ENCODE peak calls at places on chromosomes 4 and X, in ten cellular contexts. V is astrocyte of the spinal cord, F is uterus, I is choroid plexus epithelial cell, L is astrocyte of the cerebellum, Z is RWPE1, K is glutamatergic neuron, Q is fibroblast of mammary gland, C is brain microvascular endothelial cell, E is GM13977. B is an unnamed sample.

GRCh38 chr4:172245493-172245892 is 432.3 kb downstream of the GALNTL6 start:
- DNase-seq in L (no peak), Q (peak), E (no peak), K (no peak), Z (no peak), V (no peak), I (no peak), C (no peak), F (no peak), B (no peak)

GRCh38 chr4:76803522-76803921 is 94.4 kb downstream of the SOWAHB start:
- DNase-seq in V (peak), E (no peak), Q (peak), C (peak), F (peak), L (peak), Z (peak), I (peak), K (no peak), B (peak)

GRCh38 chr4:177442623-177443155 is 452 bp upstream of the AGA start:
- DNase-seq in K (no peak), E (peak), F (no peak), L (no peak), Q (peak), C (no peak), I (peak), Z (no peak), V (no peak), B (no peak)

GRCh38 chr4:12084690-12085089 is 656.0 kb upstream of the HS3ST1 start:
- DNase-seq in Q (no peak), V (no peak), C (no peak), E (no peak), L (no peak), Z (no peak), I (no peak), F (no peak), K (no peak), B (no peak)

GRCh38 chrX:70253377-70254062 is 6.5 kb downstream of the P2RY4 start:
- DNase-seq in E (no peak), Q (peak), C (no peak), V (no peak), I (no peak), Z (peak), L (no peak), F (no peak), K (no peak), B (no peak)

GRCh38 chrX:30065226-30065625 is 150.1 kb upstream of the MAGEB2 start:
- DNase-seq in V (peak), E (no peak), Q (no peak), Z (no peak), K (no peak), I (peak), L (peak), C (peak), F (no peak), B (peak)

GRCh38 chr4:6965329-6965728 is 55.7 kb downstream of the TBC1D14 start:
- DNase-seq in E (no peak), K (no peak), Z (no peak), Q (no peak), C (no peak), F (no peak), I (no peak), V (no peak), L (no peak), B (no peak)

GRCh38 chrX:107571296-107571998 is 56.9 kb upstream of the PRPS1 start:
- DNase-seq in V (peak), K (no peak), L (peak), I (peak), Q (peak), F (no peak), C (peak), Z (peak), E (no peak), B (peak)

GRCh38 chr4:39383690-39384089 is 17.5 kb upstream of the RFC1 start:
- DNase-seq in F (no peak), L (no peak), E (no peak), Q (no peak), C (no peak), I (no peak), Z (no peak), V (no peak), K (no peak), B (no peak)

GRCh38 chr4:39642885-39643550 is 4.4 kb upstream of the SMIM14 start:
- DNase-seq in C (no peak), Z (no peak), F (no peak), V (no peak), Q (peak), K (no peak), E (no peak), L (no peak), I (peak), B (no peak)

GRCh38 chrX:134172588-134173259 is 64.3 kb upstream of the CCDC160 start:
- DNase-seq in Q (no peak), E (peak), V (peak), L (no peak), I (peak), F (peak), K (peak), C (no peak), Z (peak), B (no peak)

GRCh38 chrX:85903692-85904471 is 143.5 kb downstream of the CHM start:
- DNase-seq in F (no peak), L (no peak), V (no peak), Q (no peak), E (no peak), K (no peak), Z (no peak), C (no peak), I (no peak), B (no peak)

GRCh38 chr4:53595823-53596222 is 4.5 kb upstream of the LNX1 start:
- DNase-seq in I (no peak), Q (no peak), Z (no peak), K (no peak), V (no peak), L (no peak), C (no peak), F (no peak), E (no peak), B (no peak)

GRCh38 chr4:132333723-132334045 is 815.4 kb upstream of the PCDH10 start:
- DNase-seq in E (no peak), Z (peak), V (peak), C (peak), F (no peak), Q (peak), I (peak), K (no peak), L (no peak), B (peak)

GRCh38 chrX:96929036-96929435 is 45.3 kb downstream of the RPA4 start:
- DNase-seq in E (no peak), Q (no peak), I (no peak), V (no peak), Z (peak), K (no peak), F (no peak), C (no peak), L (no peak), B (no peak)

DNA sequence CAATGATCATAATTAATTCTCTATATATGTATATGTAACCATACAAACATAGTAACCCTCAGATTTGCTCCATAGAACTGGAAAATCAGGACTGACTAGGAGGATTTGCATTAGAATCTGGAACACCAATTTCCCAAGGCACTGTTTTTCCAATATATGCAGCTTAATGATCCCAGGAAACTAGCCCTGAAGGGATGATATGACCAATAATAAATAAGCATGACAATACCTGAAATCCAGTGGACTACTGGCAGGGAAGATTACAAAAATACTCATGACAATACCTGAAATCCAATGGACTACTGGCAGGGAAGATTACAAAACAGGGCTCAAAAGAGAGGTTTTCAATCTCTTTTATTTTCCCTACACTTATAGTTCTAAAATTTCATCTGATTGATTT is 98.4 kb downstream of the PCDH7 start:
- DNase-seq in C (no peak), Q (no peak), F (no peak), V (no peak), L (no peak), Z (no peak), K (no peak), E (no peak), I (no peak), B (no peak)
- TF ChIP-seq CTCF in C (no peak), Q (no peak), F (no peak), V (no peak), L (no peak), Z (no peak), K (no peak), E (no peak), I (no peak), B (no peak)

GRCh38 chrX:21725498-21725897 is 32.4 kb downstream of the SMPX start:
- DNase-seq in Z (peak), V (peak), F (no peak), I (peak), Q (peak), L (no peak), C (no peak), E (no peak), K (no peak), B (peak)
- TF ChIP-seq CTCF in Z (no peak), V (peak), F (no peak), I (peak), Q (peak), L (peak), C (peak), E (peak), K (no peak), B (peak)

DNA sequence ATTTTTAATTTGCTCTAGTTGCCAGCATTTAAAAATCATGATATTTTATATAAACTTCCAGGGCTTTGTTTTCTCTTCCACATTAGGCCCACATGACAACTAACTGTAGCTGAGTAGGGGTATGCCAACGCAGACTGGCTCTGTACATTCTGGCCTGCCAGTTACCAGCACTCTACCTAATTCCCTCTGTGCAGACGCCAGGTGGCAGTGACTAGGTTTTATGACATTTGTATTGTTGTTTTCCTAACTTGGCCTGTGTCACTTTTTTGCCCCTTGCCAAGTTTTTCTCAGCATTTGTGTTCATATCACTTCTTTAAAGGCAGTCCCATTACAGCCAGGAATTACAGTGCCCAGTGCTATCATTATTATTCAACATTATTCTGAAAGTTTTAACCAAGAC is 347.5 kb downstream of the NKX6-1 start:
- DNase-seq in F (no peak), I (no peak), V (no peak), E (no peak), K (no peak), Q (no peak), Z (no peak), C (no peak), L (no peak), B (no peak)
- TF ChIP-seq CTCF in F (no peak), I (no peak), V (no peak), E (peak), K (no peak), Q (no peak), Z (no peak), C (no peak), L (no peak), B (no peak)

GRCh38 chrX:45851434-45851991 is 650.8 kb upstream of the DIPK2B start:
- DNase-seq in K (peak), C (no peak), F (peak), V (no peak), Z (peak), L (no peak), I (peak), E (peak), Q (no peak), B (no peak)

GRCh38 chrX:45850775-45851433 is 650.2 kb upstream of the DIPK2B start:
- DNase-seq in L (no peak), F (peak), K (peak), Z (no peak), I (no peak), V (peak), C (peak), E (peak), Q (peak), B (no peak)

GRCh38 chrX:45847966-45848365 is 647.3 kb upstream of the DIPK2B start:
- DNase-seq in I (peak), L (no peak), C (no peak), Q (no peak), F (no peak), Z (no peak), K (no peak), E (no peak), V (no peak), B (no peak)

GRCh38 chrX:45850197-45850774 is 649.6 kb upstream of the DIPK2B start:
- DNase-seq in E (peak), Z (no peak), K (no peak), L (no peak), V (peak), I (peak), F (no peak), C (no peak), Q (no peak), B (no peak)

GRCh38 chrX:45849261-45849660 is 648.6 kb upstream of the DIPK2B start:
- DNase-seq in Q (peak), F (no peak), K (no peak), Z (peak), C (peak), V (peak), E (peak), I (peak), L (peak), B (peak)
- TF ChIP-seq CTCF in Q (peak), F (peak), K (no peak), Z (peak), C (peak), V (peak), E (peak), I (peak), L (peak), B (peak)

GRCh38 chr4:932713-933070 is 432 bp downstream of the TMEM175 start:
- DNase-seq in C (no peak), I (no peak), Q (no peak), L (no peak), V (no peak), F (no peak), Z (peak), E (no peak), K (peak), B (no peak)
- TF ChIP-seq CTCF in C (peak), I (peak), Q (peak), L (no peak), V (no peak), F (no peak), Z (no peak), E (peak), K (no peak), B (peak)

GRCh38 chrX:25968920-25969319 is 169.2 kb upstream of the MAGEB18 start:
- DNase-seq in C (no peak), I (peak), L (no peak), V (peak), E (peak), Q (peak), F (no peak), Z (no peak), K (peak), B (no peak)
- TF ChIP-seq CTCF in C (peak), I (peak), L (peak), V (peak), E (peak), Q (peak), F (no peak), Z (no peak), K (peak), B (no peak)

DNA sequence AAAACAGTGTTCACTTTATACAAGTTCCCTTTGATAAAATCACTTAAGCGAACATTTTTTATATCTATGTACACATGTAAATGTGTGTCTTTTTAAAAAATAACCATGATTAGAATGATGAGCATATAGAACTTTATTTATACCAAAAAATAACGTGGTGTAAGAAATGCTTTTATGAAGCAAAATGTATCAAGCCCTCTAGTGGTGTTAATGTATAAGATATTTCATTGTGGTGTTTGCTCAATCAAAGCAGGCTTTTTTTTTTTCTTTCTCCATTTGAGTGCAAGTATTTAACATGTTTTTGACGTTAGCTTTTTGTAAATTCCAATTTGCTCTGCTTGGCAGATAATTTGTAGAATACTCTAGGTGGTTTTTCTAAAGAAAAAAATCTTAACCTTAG is 2092.4 kb upstream of the TENM3 start:
- DNase-seq in F (no peak), C (no peak), Q (no peak), I (no peak), V (peak), Z (no peak), K (no peak), L (no peak), E (no peak), B (no peak)
- TF ChIP-seq CTCF in F (no peak), C (peak), Q (peak), I (peak), V (peak), Z (peak), K (peak), L (peak), E (peak), B (peak)